ENCODE peak calls at places on chromosomes 4 and X, in eight cellular contexts. L is ACHN; O is stromal cell of bone marrow; I is GM12865; P is central memory CD4-positive, alpha-beta T cell; Y is GDM1; K is T follicular helper cell; A is Right ventricle myocardium superior. H is an unnamed sample.

GRCh38 chrX:150361070-150361776 is 1.9 kb upstream of the MAMLD1 start:
- DNase-seq in K (no peak), Y (no peak), I (no peak), L (peak), O (no peak), A (peak), P (peak), H (no peak)

GRCh38 chr4:144621681-144622080 is 24.3 kb upstream of the HHIP start:
- DNase-seq in L (no peak), P (no peak), A (no peak), Y (no peak), O (no peak), K (no peak), I (no peak), H (no peak)

GRCh38 chr4:173001571-173001970 is 167.0 kb upstream of the GALNT7 start:
- DNase-seq in L (no peak), P (no peak), K (no peak), I (no peak), A (no peak), O (peak), Y (no peak), H (peak)

GRCh38 chr4:172683016-172683415 is 485.6 kb upstream of the GALNT7 start:
- DNase-seq in P (no peak), L (no peak), I (no peak), A (no peak), O (peak), Y (no peak), K (no peak), H (no peak)

GRCh38 chrX:51747671-51748070 is 4.4 kb downstream of the GSPT2 start:
- DNase-seq in L (no peak), O (no peak), Y (no peak), I (no peak), P (no peak), K (no peak), A (no peak), H (no peak)

GRCh38 chrX:41922125-41922521 is 1.2 kb downstream of the CASK start:
- DNase-seq in P (peak), K (no peak), A (no peak), O (no peak), Y (no peak), L (peak), I (peak), H (peak)

GRCh38 chr4:7156273-7157139 is 35.8 kb upstream of the SORCS2 start:
- DNase-seq in O (no peak), I (no peak), Y (no peak), A (no peak), P (no peak), L (peak), K (no peak), H (peak)

GRCh38 chr4:156795727-156796126 is 175.9 kb downstream of the PDGFC start:
- DNase-seq in L (no peak), A (no peak), O (no peak), Y (no peak), P (no peak), K (no peak), I (no peak), H (no peak)

GRCh38 chr4:6302869-6303268 is 33.2 kb downstream of the WFS1 start:
- DNase-seq in A (no peak), O (no peak), I (no peak), K (no peak), Y (no peak), P (no peak), L (no peak), H (no peak)

GRCh38 chr4:78560296-78560963 is 8.9 kb downstream of the ANXA3 start:
- DNase-seq in A (no peak), L (peak), K (no peak), O (no peak), Y (no peak), I (no peak), P (no peak), H (peak)

GRCh38 chr4:48047421-48047844 is 30.9 kb downstream of the NIPAL1 start:
- DNase-seq in L (no peak), P (peak), O (no peak), A (no peak), I (peak), Y (peak), K (no peak), H (no peak)

GRCh38 chr4:108766058-108766457 is 3.2 kb upstream of the ETNPPL start:
- DNase-seq in K (no peak), I (no peak), Y (no peak), L (no peak), A (no peak), O (no peak), P (no peak), H (no peak)

GRCh38 chr4:14726441-14727405 is 275.6 kb upstream of the CPEB2 start:
- DNase-seq in A (no peak), Y (no peak), I (peak), K (no peak), O (peak), P (no peak), L (no peak), H (peak)

GRCh38 chr4:184459413-184459812 is 14.9 kb downstream of the IRF2 start:
- DNase-seq in I (no peak), Y (no peak), A (no peak), K (no peak), O (peak), L (no peak), P (no peak), H (peak)

GRCh38 chr4:78542373-78542772 is 9.2 kb upstream of the ANXA3 start:
- DNase-seq in Y (no peak), L (no peak), A (no peak), I (no peak), K (no peak), P (no peak), O (peak), H (peak)

GRCh38 chr4:114109776-114110175 is 130.3 kb upstream of the ARSJ start:
- DNase-seq in O (no peak), I (no peak), K (no peak), A (no peak), Y (no peak), P (no peak), L (no peak), H (no peak)

GRCh38 chr4:28518781-28519180 is 1658.1 kb downstream of the STIM2 start:
- DNase-seq in A (no peak), Y (no peak), O (no peak), L (no peak), K (no peak), P (no peak), I (no peak), H (peak)

GRCh38 chrX:110145305-110145704 is 142.4 kb downstream of the TMEM164 start:
- DNase-seq in L (no peak), A (no peak), O (no peak), I (no peak), K (no peak), P (no peak), Y (no peak), H (no peak)

GRCh38 chr4:11427201-11427996 is 1.3 kb downstream of the HS3ST1 start:
- DNase-seq in I (no peak), Y (no peak), O (no peak), L (no peak), A (peak), P (no peak), K (no peak), H (no peak)

GRCh38 chrX:74535633-74536141 is 78.7 kb downstream of the RLIM start:
- DNase-seq in P (peak), I (peak), K (no peak), A (peak), O (no peak), L (peak), Y (no peak), H (peak)

GRCh38 chrX:16946361-16946964 is at the start of gene REPS2:
- DNase-seq in K (peak), Y (peak), P (peak), L (peak), I (peak), A (peak), O (peak), H (peak)

GRCh38 chr4:144611850-144612249 is 34.1 kb upstream of the HHIP start:
- DNase-seq in Y (no peak), O (no peak), K (no peak), P (no peak), A (no peak), I (peak), L (peak), H (peak)

GRCh38 chr4:57148831-57149230 is 38.6 kb upstream of the IGFBP7 start:
- DNase-seq in K (no peak), O (peak), P (no peak), Y (no peak), L (peak), I (no peak), A (no peak), H (peak)

GRCh38 chr4:89305712-89306437 is 1.7 kb downstream of the GPRIN3 start:
- DNase-seq in K (no peak), A (no peak), O (no peak), I (no peak), L (peak), Y (no peak), P (no peak), H (peak)

GRCh38 chr4:8308856-8309771 is 39.6 kb downstream of the HTRA3 start:
- DNase-seq in I (no peak), Y (no peak), O (no peak), L (no peak), P (no peak), K (no peak), A (peak), H (peak)

GRCh38 chrX:118347131-118347530 is 1.2 kb downstream of the WDR44 start:
- DNase-seq in O (no peak), A (no peak), L (peak), P (peak), I (peak), Y (no peak), K (no peak), H (peak)

GRCh38 chr4:145098675-145099037 is 545 bp downstream of the ABCE1 start:
- DNase-seq in K (peak), A (no peak), P (peak), O (peak), Y (no peak), I (peak), L (peak), H (peak)

GRCh38 chr4:169207436-169208089 is 63.2 kb downstream of the SH3RF1 start:
- DNase-seq in A (no peak), O (no peak), I (no peak), Y (no peak), L (no peak), K (no peak), P (no peak), H (no peak)

GRCh38 chrX:136710324-136710951 is 62.5 kb downstream of the CD40LG start:
- DNase-seq in P (peak), O (peak), Y (no peak), K (no peak), I (peak), L (no peak), A (no peak), H (no peak)

H was measured in fibroblast of villous mesenchyme.